ENCODE peak calls at places on chromosomes 11 and 22, in eight cellular contexts. O, I, M, F, K, S, N and H are unnamed samples.
A peak's percentile ranks its signal among the peaks of the same experiment; 100 is the strongest.

GRCh38 chr11:78160557-78160956 is 21.1 kb upstream of the ALG8 start:
- DNase-seq in F (no peak), I (no peak), K (no peak), O (no peak), S (no peak), N (no peak), M (no peak), H (no peak)

GRCh38 chr11:76782526-76783293 is 446 bp upstream of the TSKU start:
- DNase-seq in K (peak; percentile 83), I (peak; percentile 94), M (peak; percentile 91), O (peak; percentile 89), N (peak; percentile 92), F (peak; percentile 91), S (peak; percentile 88), H (peak; percentile 88)

GRCh38 chr11:43638717-43639116 is 41.8 kb upstream of the HSD17B12 start:
- DNase-seq in S (no peak), K (no peak), I (no peak), O (no peak), M (no peak), F (no peak), N (no peak), H (no peak)

GRCh38 chr22:44891293-44891747 is 118.5 kb downstream of the PHF21B start:
- DNase-seq in F (peak; percentile 29), O (no peak), M (no peak), K (no peak), I (peak; percentile 28), N (no peak), S (no peak), H (no peak)

GRCh38 chr11:10604340-10604748 is 35.9 kb upstream of the LYVE1 start:
- DNase-seq in F (no peak), M (peak; percentile 62), N (peak; percentile 60), S (peak; percentile 53), I (peak; percentile 83), O (peak; percentile 73), K (no peak), H (peak; percentile 82)

GRCh38 chr22:22037740-22038139 is 55.2 kb upstream of the TOP3B start:
- DNase-seq in M (no peak), K (no peak), N (no peak), I (no peak), S (no peak), F (no peak), O (no peak), H (no peak)

GRCh38 chr11:128467610-128468041 is 119.7 kb downstream of the ETS1 start:
- DNase-seq in M (no peak), I (peak; percentile 60), K (no peak), N (peak; percentile 77), F (peak; percentile 72), S (no peak), O (no peak), H (no peak)

GRCh38 chr22:47620391-47620790 is 857.9 kb downstream of the TBC1D22A start:
- DNase-seq in O (no peak), F (peak; percentile 23), S (no peak), K (no peak), N (no peak), I (no peak), M (no peak), H (no peak)

GRCh38 chr11:110182886-110183285 is 89.7 kb downstream of the ZC3H12C start:
- DNase-seq in K (no peak), S (no peak), M (no peak), O (no peak), I (no peak), N (no peak), F (no peak), H (no peak)

GRCh38 chr22:19607198-19608113 is 83.2 kb upstream of the CLDN5 start:
- DNase-seq in F (peak; percentile 78), N (no peak), O (peak; percentile 47), I (peak; percentile 65), M (no peak), K (peak; percentile 96), S (no peak), H (no peak)

GRCh38 chr11:94100253-94100652 is 28.4 kb upstream of the PANX1 start:
- DNase-seq in O (no peak), S (no peak), I (no peak), K (no peak), M (no peak), N (no peak), F (no peak), H (no peak)

GRCh38 chr11:111823131-111823530 is 48.2 kb downstream of the ALG9 start:
- DNase-seq in F (no peak), K (no peak), O (no peak), S (no peak), I (no peak), N (no peak), M (no peak), H (no peak)

GRCh38 chr11:64360403-64360980 is 1.5 kb downstream of the RPS6KA4 start:
- DNase-seq in M (no peak), F (no peak), O (no peak), K (no peak), I (no peak), S (no peak), N (peak; percentile 55), H (no peak)

GRCh38 chr11:47152953-47153950 is 23.4 kb downstream of the ARFGAP2 start:
- DNase-seq in M (peak; percentile 81), S (peak; percentile 93), F (peak; percentile 88), O (peak; percentile 86), I (peak; percentile 89), N (peak; percentile 78), K (peak; percentile 60), H (peak; percentile 63)

GRCh38 chr11:831132-831864 is 1.5 kb upstream of the CD151 start:
- DNase-seq in O (no peak), I (no peak), M (no peak), K (no peak), S (no peak), F (no peak), N (no peak), H (no peak)

GRCh38 chr11:833114-833791 is 501 bp downstream of the CD151 start:
- DNase-seq in S (no peak), N (peak; percentile 76), F (no peak), O (no peak), M (peak; percentile 73), I (peak; percentile 80), K (no peak), H (no peak)

GRCh38 chr11:833849-834311 is 1.1 kb downstream of the CD151 start:
- DNase-seq in S (no peak), I (no peak), K (no peak), O (no peak), N (no peak), F (no peak), M (no peak), H (no peak)

GRCh38 chr11:831951-832528 is 712 bp upstream of the CD151 start:
- DNase-seq in M (no peak), F (no peak), K (no peak), S (no peak), N (no peak), O (no peak), I (no peak), H (no peak)

DNA sequence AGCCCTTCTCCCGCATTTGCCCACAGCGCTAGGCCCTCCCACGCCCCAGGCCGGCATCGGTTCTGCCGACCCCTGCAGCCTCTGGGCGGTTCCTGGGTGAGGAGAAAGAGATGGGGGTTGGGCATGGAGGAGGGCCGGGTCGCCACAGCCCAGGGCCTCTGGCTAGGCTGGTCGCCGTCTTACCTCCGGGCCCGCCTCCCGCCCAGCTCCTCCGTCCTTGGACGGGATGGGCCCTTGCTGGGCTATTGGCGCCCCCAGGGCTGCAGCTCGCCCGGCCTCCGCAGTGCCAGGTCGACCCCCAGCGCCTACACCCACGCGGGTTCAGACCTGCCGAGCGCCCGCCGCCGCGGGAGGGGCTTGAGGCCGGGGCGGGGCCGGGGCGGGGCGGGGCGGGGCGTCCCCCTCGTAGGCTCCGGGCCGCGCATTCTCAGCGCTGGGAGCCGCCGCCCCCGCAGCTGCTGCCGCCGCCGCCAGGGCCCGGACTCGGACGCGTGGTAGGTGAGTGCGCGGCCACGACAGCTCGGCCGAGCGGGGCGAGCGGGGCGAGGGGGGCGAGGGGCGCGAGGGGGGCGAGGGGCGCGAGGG is at the start of gene CD151:
- DNase-seq in K (no peak), M (peak; percentile 54), I (peak; percentile 72), O (peak; percentile 64), F (peak; percentile 82), N (no peak), S (no peak), H (no peak)
- H3K27ac ChIP-seq in K (peak within 1 kb of the TSS; percentile 77), M (peak within 1 kb of the TSS; percentile 98), I (peak within 1 kb of the TSS; percentile 92), O (peak within 1 kb of the TSS; percentile 65), F (peak within 1 kb of the TSS; percentile 99), N (peak within 1 kb of the TSS; percentile 95), S (peak within 1 kb of the TSS; percentile 93), H (peak within 1 kb of the TSS; percentile 83)

DNA sequence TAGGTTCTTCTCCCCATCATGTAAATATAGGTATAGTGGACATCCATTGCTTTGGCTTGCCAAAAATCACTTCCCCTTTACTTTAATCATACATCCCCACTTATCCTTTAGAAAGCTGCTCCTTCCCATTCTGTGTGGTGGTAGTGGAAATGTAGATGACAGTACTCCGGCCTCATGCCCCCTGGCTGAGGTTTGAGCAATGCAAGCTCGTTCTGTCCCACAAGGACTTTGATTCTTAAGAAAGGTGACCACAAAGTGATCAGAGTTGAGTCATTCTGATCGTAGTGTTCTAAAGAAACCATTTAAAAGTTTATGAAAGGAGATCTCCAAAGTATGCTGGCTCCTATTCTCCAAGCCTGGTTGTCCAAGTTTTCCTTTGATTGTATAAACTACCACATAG is 10.9 kb downstream of the TUG1 start:
- DNase-seq in S (no peak), M (no peak), I (no peak), N (no peak), O (no peak), F (no peak), K (no peak), H (no peak)
- H3K9me3 ChIP-seq in S (no peaks in the 10 kb centered on the region), M (peaks cover 100% of the 10 kb centered on the region), I (peaks cover 26% of the 10 kb centered on the region), N (peaks cover 15% of the 10 kb centered on the region), O (peaks cover 7% of the 10 kb centered on the region), F (no peaks in the 10 kb centered on the region), K (no peaks in the 10 kb centered on the region), H (no peaks in the 10 kb centered on the region)

DNA sequence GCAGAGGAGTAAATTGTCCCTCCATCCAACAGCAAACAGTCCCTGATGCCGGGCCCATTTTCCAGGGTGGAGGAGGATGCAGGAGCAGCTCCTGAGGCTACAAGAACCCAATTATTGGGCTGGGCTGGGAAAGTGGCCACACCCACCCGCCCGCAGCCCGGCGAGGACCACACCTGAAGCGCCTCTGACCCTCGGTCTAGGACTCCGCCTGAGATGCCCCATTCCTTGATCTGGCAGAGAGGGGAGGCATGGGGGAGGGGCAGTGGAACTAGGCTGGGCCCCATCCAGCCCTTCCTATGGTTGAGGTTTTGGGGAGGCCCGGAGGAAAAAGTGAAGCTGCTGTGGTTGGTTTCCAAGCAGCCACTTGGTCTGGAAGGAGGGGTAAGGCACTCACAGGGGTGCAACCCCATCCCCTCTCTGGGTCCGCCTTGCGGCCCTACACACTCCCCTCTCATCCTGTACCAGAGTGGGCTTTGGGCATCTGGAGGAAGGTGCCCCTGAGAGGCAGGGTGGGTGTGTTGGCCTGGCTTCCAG is 2.4 kb upstream of the LGALS1 start:
- DNase-seq in O (no peak), K (no peak), M (no peak), S (no peak), I (no peak), N (no peak), F (no peak), H (no peak)
- H3K27ac ChIP-seq in O (no peak overlapping the region), K (no peak overlapping the region), M (peak overlapping the region; percentile 98), S (peak overlapping the region; percentile 94), I (peak overlapping the region; percentile 1), N (peak overlapping the region; percentile 15), F (no peak overlapping the region), H (no peak overlapping the region)

DNA sequence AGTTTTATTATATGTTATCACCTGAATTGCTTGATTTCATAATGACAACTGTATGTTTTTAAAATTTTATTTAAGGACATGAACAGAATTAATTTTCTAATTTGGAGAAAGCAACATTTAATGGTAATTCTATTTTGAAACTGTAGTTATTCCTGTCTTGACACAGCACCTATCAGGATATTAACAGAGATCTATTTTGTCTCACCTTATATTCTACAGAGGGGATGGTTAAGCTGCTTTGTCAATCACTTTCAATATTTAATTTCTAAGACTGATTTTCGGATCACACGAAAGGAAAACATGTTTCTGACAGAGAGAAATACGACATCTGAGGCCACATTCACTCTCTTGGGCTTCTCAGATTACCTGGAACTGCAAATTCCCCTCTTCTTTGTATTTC is at the start of gene OR5D16:
- DNase-seq in I (no peak), K (no peak), S (no peak), F (no peak), N (no peak), O (no peak), M (no peak), H (no peak)
- H3K9me3 ChIP-seq in I (no peaks in the 10 kb centered on the region), K (no peaks in the 10 kb centered on the region), S (no peaks in the 10 kb centered on the region), F (no peaks in the 10 kb centered on the region), N (peaks cover 2% of the 10 kb centered on the region), O (no peaks in the 10 kb centered on the region), M (peaks cover 15% of the 10 kb centered on the region), H (peaks cover 14% of the 10 kb centered on the region)